ENCODE peak calls at places on chromosomes 4 and X, in ten cellular contexts. U is adipocyte, E is hepatocyte, R is uterus, W is upper lobe of right lung, F is endodermal cell, O is MG63, K is cardiac muscle cell, N is HCT116, T is psoas muscle. X is an unnamed sample. For H3K36me3, the result is how much of the 10 kb centered on the place peaks cover.

GRCh38 chrX:109155161-109155560 is 326.7 kb downstream of the GUCY2F start:
- DNase-seq in U (no peak), E (no peak), R (no peak), W (no peak), F (no peak), O (no peak), K (no peak), N (no peak), T (no peak), X (no peak)

GRCh38 chr4:101981756-101982155 is 191.2 kb downstream of the BANK1 start:
- DNase-seq in U (no peak), E (peak), R (no peak), W (no peak), F (peak), O (no peak), K (no peak), N (peak), T (no peak), X (no peak)

GRCh38 chr4:102326951-102327350 is 18.3 kb downstream of the SLC39A8 start:
- DNase-seq in U (no peak), E (no peak), R (no peak), W (no peak), F (no peak), O (no peak), K (no peak), N (no peak), T (no peak), X (no peak)

GRCh38 chr4:112840061-112840460 is 203.1 kb downstream of the LARP7 start:
- DNase-seq in U (peak), E (no peak), R (no peak), W (no peak), F (no peak), O (no peak), K (no peak), N (no peak), T (no peak), X (no peak)

GRCh38 chr4:74618659-74619058 is 173.7 kb downstream of the AREG start:
- DNase-seq in U (no peak), E (no peak), R (no peak), W (no peak), F (no peak), O (peak), K (peak), N (no peak), T (no peak), X (no peak)

GRCh38 chr4:4595252-4595651 is 53.4 kb upstream of the STX18 start:
- DNase-seq in U (no peak), E (no peak), R (no peak), W (no peak), F (no peak), O (no peak), K (no peak), N (peak), T (no peak), X (no peak)

GRCh38 chr4:101393256-101393655 is 45.9 kb upstream of the PPP3CA start:
- DNase-seq in U (peak), E (peak), R (no peak), W (no peak), F (no peak), O (peak), K (no peak), N (peak), T (no peak), X (no peak)

GRCh38 chr4:110124721-110125120 is 73.7 kb downstream of the ELOVL6 start:
- DNase-seq in U (peak), E (no peak), R (no peak), W (no peak), F (no peak), O (no peak), K (no peak), N (no peak), T (no peak), X (no peak)

GRCh38 chr4:14767142-14767541 is 235.1 kb upstream of the CPEB2 start:
- DNase-seq in U (no peak), E (no peak), R (no peak), W (no peak), F (no peak), O (no peak), K (no peak), N (no peak), T (no peak), X (no peak)

GRCh38 chr4:182015893-182016292 is 227.3 kb upstream of the TENM3 start:
- DNase-seq in U (no peak), E (no peak), R (no peak), W (no peak), F (no peak), O (no peak), K (no peak), N (no peak), T (no peak), X (no peak)

GRCh38 chr4:101184668-101185067 is 162.7 kb downstream of the PPP3CA start:
- DNase-seq in U (no peak), E (no peak), R (no peak), W (no peak), F (no peak), O (no peak), K (no peak), N (no peak), T (no peak), X (no peak)

GRCh38 chr4:7892212-7893019 is 47.2 kb downstream of the AFAP1 start:
- DNase-seq in U (no peak), E (no peak), R (no peak), W (no peak), F (peak), O (no peak), K (peak), N (no peak), T (no peak), X (peak)

GRCh38 chr4:53767503-53767902 is 176.2 kb upstream of the LNX1 start:
- DNase-seq in U (peak), E (no peak), R (no peak), W (no peak), F (no peak), O (no peak), K (peak), N (no peak), T (no peak), X (no peak)

GRCh38 chr4:73086095-73086869 is 16.8 kb upstream of the COX18 start:
- DNase-seq in U (no peak), E (no peak), R (no peak), W (no peak), F (no peak), O (no peak), K (no peak), N (no peak), T (no peak), X (no peak)

GRCh38 chr4:5881340-5881739 is 11.5 kb downstream of the CRMP1 start:
- DNase-seq in U (no peak), E (no peak), R (no peak), W (no peak), F (peak), O (no peak), K (peak), N (no peak), T (no peak), X (no peak)

GRCh38 chr4:53702334-53703266 is 111.3 kb upstream of the LNX1 start:
- DNase-seq in U (peak), E (peak), R (peak), W (peak), F (peak), O (peak), K (peak), N (no peak), T (peak), X (peak)

GRCh38 chr4:140893939-140894338 is 137.8 kb upstream of the TBC1D9 start:
- DNase-seq in U (peak), E (peak), R (no peak), W (no peak), F (no peak), O (no peak), K (peak), N (no peak), T (no peak), X (no peak)

GRCh38 chr4:132266374-132266773 is 882.7 kb upstream of the PCDH10 start:
- DNase-seq in U (no peak), E (no peak), R (no peak), W (no peak), F (no peak), O (no peak), K (no peak), N (no peak), T (no peak), X (no peak)

GRCh38 chr4:16140520-16141249 is 56.9 kb upstream of the PROM1 start:
- DNase-seq in U (peak), E (peak), R (no peak), W (no peak), F (peak), O (peak), K (peak), N (peak), T (no peak), X (no peak)

GRCh38 chrX:7219153-7219705 is 71.3 kb upstream of the PUDP start:
- DNase-seq in U (no peak), E (no peak), R (no peak), W (no peak), F (no peak), O (no peak), K (no peak), N (no peak), T (no peak), X (no peak)

GRCh38 chrX:107470198-107470597 is 20.7 kb downstream of the FRMPD3 start:
- DNase-seq in U (no peak), E (no peak), R (no peak), W (no peak), F (no peak), O (no peak), K (no peak), N (no peak), T (no peak), X (no peak)

GRCh38 chr4:43778187-43778915 is 670.3 kb downstream of the KCTD8 start:
- DNase-seq in U (no peak), E (no peak), R (no peak), W (no peak), F (no peak), O (no peak), K (no peak), N (no peak), T (no peak), X (no peak)

GRCh38 chr4:185921583-185922555 is 109.9 kb upstream of the SORBS2 start:
- DNase-seq in U (peak), E (peak), R (no peak), W (no peak), F (no peak), O (no peak), K (peak), N (no peak), T (no peak), X (no peak)

GRCh38 chr4:99679204-99679603 is 21.6 kb upstream of the C4orf54 start:
- DNase-seq in U (peak), E (peak), R (no peak), W (no peak), F (no peak), O (no peak), K (peak), N (no peak), T (peak), X (no peak)

GRCh38 chr4:3108211-3108610 is 33.7 kb downstream of the HTT start:
- DNase-seq in U (peak), E (no peak), R (no peak), W (no peak), F (no peak), O (no peak), K (no peak), N (no peak), T (no peak), X (no peak)

GRCh38 chrX:30620980-30621716 is 32.1 kb upstream of the GK start:
- DNase-seq in U (peak), E (peak), R (peak), W (no peak), F (no peak), O (peak), K (peak), N (no peak), T (no peak), X (no peak)

GRCh38 chr4:88841635-88842034 is 144.0 kb upstream of the NAP1L5 start:
- DNase-seq in U (peak), E (no peak), R (no peak), W (no peak), F (no peak), O (no peak), K (no peak), N (no peak), T (no peak), X (no peak)

GRCh38 chrX:31580726-31581125 is 508.9 kb upstream of the FTHL17 start:
- DNase-seq in U (peak), E (no peak), R (no peak), W (no peak), F (no peak), O (no peak), K (peak), N (no peak), T (no peak), X (no peak)

GRCh38 chr4:75845992-75846391 is 56.3 kb downstream of the PPEF2 start:
- DNase-seq in U (no peak), E (no peak), R (no peak), W (no peak), F (no peak), O (no peak), K (no peak), N (no peak), T (no peak), X (no peak)

GRCh38 chr4:94416981-94417380 is 34.8 kb upstream of the PDLIM5 start:
- DNase-seq in U (no peak), E (no peak), R (no peak), W (no peak), F (no peak), O (no peak), K (no peak), N (no peak), T (no peak), X (no peak)

GRCh38 chr4:94413085-94413685 is 38.6 kb upstream of the PDLIM5 start:
- DNase-seq in U (no peak), E (no peak), R (no peak), W (no peak), F (no peak), O (no peak), K (no peak), N (no peak), T (no peak), X (no peak)

GRCh38 chr4:94416335-94416734 is 35.4 kb upstream of the PDLIM5 start:
- DNase-seq in U (no peak), E (no peak), R (no peak), W (no peak), F (no peak), O (no peak), K (no peak), N (no peak), T (no peak), X (no peak)

GRCh38 chr4:94415448-94415847 is 36.3 kb upstream of the PDLIM5 start:
- DNase-seq in U (no peak), E (no peak), R (no peak), W (no peak), F (no peak), O (no peak), K (no peak), N (no peak), T (no peak), X (no peak)

GRCh38 chr4:94414907-94415306 is 36.8 kb upstream of the PDLIM5 start:
- DNase-seq in U (no peak), E (no peak), R (no peak), W (no peak), F (no peak), O (no peak), K (no peak), N (no peak), T (no peak), X (no peak)
- H3K4me3 ChIP-seq in U (no peak), E (no peak), R (no peak), W (no peak), F (no peak), O (no peak), K (no peak), N (no peak), T (peak), X (no peak)

DNA sequence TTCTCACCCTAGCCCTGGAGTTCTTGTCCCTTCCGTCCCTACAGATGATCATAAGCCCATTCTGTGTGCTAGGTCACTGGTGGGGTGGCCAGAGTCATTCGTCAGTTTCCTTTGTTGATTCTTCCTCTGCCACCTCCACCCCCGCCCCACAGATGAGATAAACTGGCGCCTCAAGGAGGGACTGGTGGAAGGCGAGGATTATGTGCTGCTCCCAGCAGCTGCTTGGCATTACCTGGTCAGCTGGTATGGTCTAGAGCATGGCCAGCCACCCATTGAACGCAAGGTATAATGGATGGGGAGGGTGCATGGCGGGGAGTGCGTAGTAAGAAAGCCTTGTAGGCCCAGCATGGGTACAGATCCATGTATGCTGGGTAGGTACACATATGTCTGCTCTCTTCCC is 6.4 kb downstream of the USP11 start:
- DNase-seq in U (no peak), E (peak), R (no peak), W (no peak), F (no peak), O (no peak), K (no peak), N (no peak), T (no peak), X (peak)
- H3K36me3 ChIP-seq in U (under half), E (under half), R (under half), W (under half), F (under half), O (under half), K (under half), N (under half), T (under half), X (under half)

GRCh38 chrX:17086317-17086716 is 139.9 kb downstream of the REPS2 start:
- DNase-seq in U (no peak), E (no peak), R (no peak), W (no peak), F (no peak), O (no peak), K (no peak), N (no peak), T (no peak), X (no peak)
- H3K4me3 ChIP-seq in U (no peak), E (no peak), R (no peak), W (no peak), F (no peak), O (no peak), K (no peak), N (no peak), T (no peak), X (no peak)

GRCh38 chrX:41152221-41152620 is 67.0 kb downstream of the USP9X start:
- DNase-seq in U (no peak), E (no peak), R (no peak), W (no peak), F (no peak), O (no peak), K (no peak), N (no peak), T (no peak), X (no peak)

GRCh38 chrX:41145920-41146608 is 60.8 kb downstream of the USP9X start:
- DNase-seq in U (peak), E (peak), R (no peak), W (no peak), F (no peak), O (no peak), K (peak), N (peak), T (no peak), X (no peak)

GRCh38 chrX:41148553-41148952 is 63.3 kb downstream of the USP9X start:
- DNase-seq in U (peak), E (no peak), R (no peak), W (no peak), F (no peak), O (no peak), K (peak), N (no peak), T (no peak), X (no peak)

GRCh38 chrX:41153453-41153852 is 68.2 kb downstream of the USP9X start:
- DNase-seq in U (peak), E (no peak), R (no peak), W (no peak), F (no peak), O (peak), K (peak), N (no peak), T (no peak), X (no peak)

GRCh38 chrX:41150043-41150442 is 64.8 kb downstream of the USP9X start:
- DNase-seq in U (no peak), E (no peak), R (no peak), W (no peak), F (no peak), O (no peak), K (no peak), N (no peak), T (no peak), X (no peak)
- H3K36me3 ChIP-seq in U (half or more), E (under half), R (under half), W (under half), F (half or more), O (under half), K (half or more), N (under half), T (under half), X (under half)

DNA sequence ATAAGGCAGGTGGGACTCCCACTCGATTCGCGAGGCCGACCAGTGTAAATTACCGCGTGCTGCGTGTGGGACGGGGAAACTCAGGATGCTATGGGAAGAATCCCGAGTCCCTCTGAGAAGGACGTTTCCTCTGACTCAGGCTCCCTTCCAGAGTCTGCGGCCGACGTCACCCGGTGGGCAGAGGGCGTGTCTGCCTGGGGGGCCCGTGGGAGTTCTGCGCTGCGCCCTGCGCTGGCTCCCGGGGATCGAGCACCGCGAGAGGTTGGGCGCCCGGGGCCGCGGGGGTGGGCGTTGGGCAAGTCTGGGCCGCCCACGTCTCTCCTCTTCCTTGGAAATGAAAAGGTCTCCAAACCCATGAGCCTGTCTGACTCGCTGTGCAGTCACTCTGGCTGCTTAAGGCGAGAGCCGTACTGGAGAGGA is 546 bp downstream of the NIPAL1 start:
- DNase-seq in U (peak), E (peak), R (peak), W (peak), F (peak), O (peak), K (peak), N (peak), T (peak), X (peak)
- H3K4me3 ChIP-seq in U (peak), E (peak), R (peak), W (peak), F (peak), O (peak), K (peak), N (peak), T (peak), X (peak)

DNA sequence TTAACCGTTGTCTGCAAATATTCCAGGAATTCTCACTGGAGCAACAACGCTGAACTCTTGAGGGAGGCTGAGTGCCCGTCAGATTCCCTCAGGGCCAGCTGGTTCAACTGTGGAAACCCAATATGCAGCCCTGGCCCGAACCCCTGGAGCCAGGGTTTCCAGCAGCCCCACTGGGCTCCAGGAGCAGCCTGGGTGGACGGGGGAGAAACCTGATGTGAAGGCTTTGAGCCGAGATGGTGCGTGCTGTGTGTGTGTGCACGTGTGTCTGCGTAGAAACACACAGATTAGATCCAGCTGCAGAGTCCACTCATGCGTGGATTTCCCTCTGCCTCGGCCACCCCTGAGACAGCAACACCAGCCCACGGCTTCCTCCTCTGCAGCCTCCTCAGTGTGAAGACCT is 19.4 kb upstream of the SLC25A6 start:
- DNase-seq in U (no peak), E (no peak), R (no peak), W (peak), F (no peak), O (no peak), K (no peak), N (no peak), T (no peak), X (peak)
- H3K36me3 ChIP-seq in U (under half), E (under half), R (under half), W (under half), F (under half), O (half or more), K (under half), N (under half), T (under half), X (under half)

DNA sequence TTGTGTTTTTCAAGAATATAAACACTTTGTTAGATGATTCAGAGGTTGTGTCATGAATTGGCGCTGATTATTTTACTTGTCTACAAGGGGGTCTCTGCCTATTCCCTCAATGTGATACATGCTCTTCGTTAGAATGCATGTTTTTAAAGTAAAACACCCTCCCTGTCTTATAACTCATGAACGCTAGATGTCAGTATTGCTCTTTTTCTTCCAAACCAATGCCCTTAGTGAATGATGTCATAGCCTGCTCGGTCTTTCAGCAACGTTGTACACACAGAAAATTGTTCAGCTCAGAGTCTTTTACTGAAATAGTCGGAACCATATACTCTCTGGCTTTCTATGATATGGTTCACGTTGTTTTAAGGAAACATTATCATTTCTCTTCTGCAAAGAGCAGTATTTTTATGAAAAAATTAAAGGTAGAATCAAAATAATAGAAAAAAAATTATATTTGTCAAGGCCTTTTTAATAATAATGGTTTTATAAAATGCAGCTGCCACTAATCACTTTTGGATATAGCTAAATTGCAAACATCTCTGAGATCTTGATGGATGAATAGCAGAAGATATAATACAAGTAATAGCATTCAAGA is 292.9 kb downstream of the TLL1 start:
- DNase-seq in U (peak), E (peak), R (no peak), W (no peak), F (no peak), O (peak), K (peak), N (peak), T (no peak), X (no peak)
- H3K4me3 ChIP-seq in U (no peak), E (no peak), R (no peak), W (no peak), F (no peak), O (no peak), K (no peak), N (no peak), T (no peak), X (no peak)

X was measured in aorta.